ENCODE peak calls at places on chromosomes 16 and 17, in ten cellular contexts. T, M, G, E, D, A, R, I, X and L are unnamed samples.

GRCh38 chr16:57764341-57765159 is 29.0 kb downstream of the KATNB1 start:
- DNase-seq in T (no peak), G (no peak), D (no peak), X (no peak), M (peak), R (peak), I (no peak), E (peak), A (peak), L (no peak)

GRCh38 chr16:55029509-55029908 is 98.8 kb downstream of the IRX5 start:
- DNase-seq in A (no peak), X (no peak), D (no peak), G (no peak), R (peak), T (no peak), M (no peak), I (no peak), E (no peak), L (no peak)

GRCh38 chr17:44751806-44752205 is 7.0 kb upstream of the ADAM11 start:
- DNase-seq in D (no peak), A (no peak), R (no peak), T (no peak), I (no peak), E (peak), M (no peak), G (no peak), X (no peak), L (no peak)

GRCh38 chr17:12982224-12982623 is 35.6 kb downstream of the ELAC2 start:
- DNase-seq in E (no peak), M (no peak), A (no peak), I (no peak), R (no peak), X (no peak), G (no peak), T (no peak), D (no peak), L (no peak)

GRCh38 chr16:4753227-4753626 is 13.7 kb downstream of the ZNF500 start:
- DNase-seq in A (no peak), R (no peak), M (no peak), D (no peak), X (no peak), E (no peak), I (no peak), T (no peak), G (no peak), L (no peak)

GRCh38 chr17:59423137-59423703 is 91.8 kb downstream of the YPEL2 start:
- DNase-seq in A (no peak), M (peak), G (no peak), E (peak), I (no peak), X (no peak), D (no peak), R (peak), T (peak), L (peak)

GRCh38 chr16:4847774-4848587 is 700 bp downstream of the UBN1 start:
- DNase-seq in I (no peak), M (peak), E (peak), G (peak), R (peak), D (no peak), A (peak), T (peak), X (no peak), L (peak)

GRCh38 chr17:31388770-31389672 is 2.5 kb upstream of the RAB11FIP4 start:
- DNase-seq in E (peak), M (peak), D (no peak), X (no peak), G (peak), R (no peak), A (peak), T (no peak), I (no peak), L (peak)

GRCh38 chr16:17343028-17343427 is 127.7 kb downstream of the XYLT1 start:
- DNase-seq in T (no peak), G (no peak), I (no peak), E (no peak), A (no peak), X (no peak), R (no peak), M (no peak), D (no peak), L (no peak)

GRCh38 chr16:83068686-83069085 is 441.9 kb downstream of the CDH13 start:
- DNase-seq in A (no peak), D (no peak), I (no peak), M (peak), X (no peak), R (peak), G (no peak), E (no peak), T (no peak), L (no peak)

GRCh38 chr17:40303009-40303657 is 5.8 kb upstream of the RARA start:
- DNase-seq in I (peak), A (peak), T (no peak), E (peak), M (peak), R (peak), G (no peak), D (no peak), X (peak), L (no peak)

GRCh38 chr17:19753049-19753444 is 4.9 kb upstream of the ALDH3A1 start:
- DNase-seq in R (peak), T (peak), G (no peak), D (no peak), I (no peak), X (no peak), E (no peak), M (peak), A (no peak), L (peak)

GRCh38 chr17:83055911-83056582 is 23.4 kb upstream of the METRNL start:
- DNase-seq in I (no peak), X (no peak), M (peak), R (peak), D (no peak), T (peak), A (peak), E (peak), G (no peak), L (peak)

GRCh38 chr17:42329025-42329976 is 41.0 kb downstream of the STAT5A start:
- DNase-seq in A (no peak), T (no peak), G (no peak), D (no peak), M (peak), X (no peak), E (peak), I (no peak), R (peak), L (no peak)

GRCh38 chr16:48583075-48584065 is 26.6 kb downstream of the N4BP1 start:
- DNase-seq in M (peak), G (no peak), A (no peak), E (no peak), X (no peak), R (peak), D (no peak), T (no peak), I (no peak), L (no peak)

GRCh38 chr16:47461598-47462266 is 601 bp downstream of the PHKB start:
- DNase-seq in X (no peak), I (no peak), R (peak), T (no peak), E (no peak), A (peak), G (no peak), M (peak), D (no peak), L (no peak)

GRCh38 chr17:51869387-51869786 is 289.1 kb downstream of the CA10 start:
- DNase-seq in I (no peak), X (no peak), T (no peak), R (no peak), G (no peak), D (no peak), M (no peak), A (peak), E (peak), L (no peak)

GRCh38 chr17:42537156-42537805 is 1.2 kb downstream of the NAGLU start:
- DNase-seq in G (no peak), X (no peak), T (no peak), A (no peak), D (no peak), E (no peak), M (no peak), I (no peak), R (no peak), L (no peak)